ENCODE peak calls at places on chromosomes 4 and X, in five cellular contexts. One of them, this sample, is unnamed.

GRCh38 chr4:145177906-145178538 is 2.4 kb downstream of the OTUD4 start:
- DNase-seq in upper lobe of right lung: no peak
- DNase-seq in stimulated activated naive CD8-positive, alpha-beta T cell treated with anti-CD3 and anti-CD28 coated beads, Interleukin-15, Interleukin-2, amounts not matched to agents 100 U/mL and 50 U/mL, for 24 hours: no peak
- DNase-seq in PC-3: peak
- DNase-seq in K562: peak
- DNase-seq in this sample: no peak

GRCh38 chr4:182338731-182339130 is 95.5 kb downstream of the TENM3 start:
- DNase-seq in upper lobe of right lung: no peak
- DNase-seq in stimulated activated naive CD8-positive, alpha-beta T cell treated with anti-CD3 and anti-CD28 coated beads, Interleukin-15, Interleukin-2, amounts not matched to agents 100 U/mL and 50 U/mL, for 24 hours: no peak
- DNase-seq in PC-3: no peak
- DNase-seq in K562: no peak
- DNase-seq in this sample: no peak

GRCh38 chrX:39896951-39897740 is 200.6 kb downstream of the BCOR start:
- DNase-seq in upper lobe of right lung: no peak
- DNase-seq in stimulated activated naive CD8-positive, alpha-beta T cell treated with anti-CD3 and anti-CD28 coated beads, Interleukin-15, Interleukin-2, amounts not matched to agents 100 U/mL and 50 U/mL, for 24 hours: no peak
- DNase-seq in PC-3: peak
- DNase-seq in K562: no peak
- DNase-seq in this sample: no peak

GRCh38 chr4:825969-826330 is at the start of gene CPLX1:
- DNase-seq in upper lobe of right lung: peak
- DNase-seq in stimulated activated naive CD8-positive, alpha-beta T cell treated with anti-CD3 and anti-CD28 coated beads, Interleukin-15, Interleukin-2, amounts not matched to agents 100 U/mL and 50 U/mL, for 24 hours: no peak
- DNase-seq in PC-3: peak
- DNase-seq in K562: peak
- DNase-seq in this sample: no peak

GRCh38 chr4:5009796-5010195 is 9.5 kb downstream of the CYTL1 start:
- DNase-seq in upper lobe of right lung: no peak
- DNase-seq in stimulated activated naive CD8-positive, alpha-beta T cell treated with anti-CD3 and anti-CD28 coated beads, Interleukin-15, Interleukin-2, amounts not matched to agents 100 U/mL and 50 U/mL, for 24 hours: no peak
- DNase-seq in PC-3: no peak
- DNase-seq in K562: no peak
- DNase-seq in this sample: no peak

GRCh38 chr4:147542229-147542990 is 61.5 kb downstream of the EDNRA start:
- DNase-seq in upper lobe of right lung: no peak
- DNase-seq in stimulated activated naive CD8-positive, alpha-beta T cell treated with anti-CD3 and anti-CD28 coated beads, Interleukin-15, Interleukin-2, amounts not matched to agents 100 U/mL and 50 U/mL, for 24 hours: no peak
- DNase-seq in PC-3: peak
- DNase-seq in K562: no peak
- DNase-seq in this sample: no peak

GRCh38 chr4:131316086-131316485 is 1833.0 kb upstream of the PCDH10 start:
- DNase-seq in upper lobe of right lung: no peak
- DNase-seq in stimulated activated naive CD8-positive, alpha-beta T cell treated with anti-CD3 and anti-CD28 coated beads, Interleukin-15, Interleukin-2, amounts not matched to agents 100 U/mL and 50 U/mL, for 24 hours: no peak
- DNase-seq in PC-3: peak
- DNase-seq in K562: no peak
- DNase-seq in this sample: no peak

GRCh38 chr4:152619556-152619955 is 60.2 kb downstream of the TMEM154 start:
- DNase-seq in upper lobe of right lung: no peak
- DNase-seq in stimulated activated naive CD8-positive, alpha-beta T cell treated with anti-CD3 and anti-CD28 coated beads, Interleukin-15, Interleukin-2, amounts not matched to agents 100 U/mL and 50 U/mL, for 24 hours: no peak
- DNase-seq in PC-3: no peak
- DNase-seq in K562: no peak
- DNase-seq in this sample: no peak

GRCh38 chr4:535924-536281 is 36.9 kb downstream of the PIGG start:
- DNase-seq in upper lobe of right lung: no peak
- DNase-seq in stimulated activated naive CD8-positive, alpha-beta T cell treated with anti-CD3 and anti-CD28 coated beads, Interleukin-15, Interleukin-2, amounts not matched to agents 100 U/mL and 50 U/mL, for 24 hours: no peak
- DNase-seq in PC-3: no peak
- DNase-seq in K562: no peak
- DNase-seq in this sample: no peak

This sample was measured in CMK.